ENCODE peak calls at places on chromosomes 2 and 18, in four cellular contexts. A is keratinocyte, Z is mesendoderm, L is Karpas-422. E is an unnamed sample. For H3K4me1 and H3K36me3, the result is how much of the 10 kb centered on the place peaks cover.

GRCh38 chr18:293557-293956 is 25.7 kb upstream of the THOC1 start:
- DNase-seq in A (no peak), Z (no peak), L (no peak), E (no peak)

GRCh38 chr2:174343638-174344455 is 9.1 kb downstream of the SP9 start:
- DNase-seq in A (no peak), Z (peak), L (no peak), E (peak)

GRCh38 chr2:161199885-161200284 is 39.7 kb downstream of the TANK start:
- DNase-seq in A (no peak), Z (no peak), L (no peak), E (no peak)

GRCh38 chr2:97851172-97851571 is 137.8 kb downstream of the ZAP70 start:
- DNase-seq in A (no peak), Z (no peak), L (no peak), E (no peak)

GRCh38 chr2:12982149-12982584 is 265.4 kb downstream of the TRIB2 start:
- DNase-seq in A (no peak), Z (no peak), L (no peak), E (no peak)

GRCh38 chr2:104857262-104858221 is 3.6 kb downstream of the POU3F3 start:
- DNase-seq in A (no peak), Z (peak), L (no peak), E (no peak)

GRCh38 chr2:234003972-234004617 is 46.4 kb upstream of the SPP2 start:
- DNase-seq in A (peak), Z (peak), L (no peak), E (no peak)

GRCh38 chr18:34928068-34928753 is 113.0 kb upstream of the MAPRE2 start:
- DNase-seq in A (no peak), Z (no peak), L (no peak), E (no peak)

GRCh38 chr2:100381240-100381639 is 36.2 kb downstream of the CHST10 start:
- DNase-seq in A (peak), Z (peak), L (peak), E (peak)

GRCh38 chr2:232623768-232624553 is 9.4 kb upstream of the EFHD1 start:
- DNase-seq in A (no peak), Z (no peak), L (no peak), E (no peak)

GRCh38 chr2:46885376-46885775 is 30.2 kb downstream of the MCFD2 start:
- DNase-seq in A (no peak), Z (no peak), L (no peak), E (no peak)

GRCh38 chr2:105712166-105712915 is 32.4 kb upstream of the NCK2 start:
- DNase-seq in A (peak), Z (peak), L (no peak), E (no peak)

GRCh38 chr2:33620-34019 is 12.7 kb downstream of the FAM110C start:
- DNase-seq in A (peak), Z (peak), L (no peak), E (no peak)

GRCh38 chr2:70651014-70651413 is 97.4 kb upstream of the TGFA start:
- DNase-seq in A (no peak), Z (no peak), L (no peak), E (no peak)
- H3K4me1 ChIP-seq in A (under half), Z (under half), L (under half), E (under half)

GRCh38 chr2:68806511-68807109 is 64.6 kb downstream of the BMP10 start:
- DNase-seq in A (no peak), Z (no peak), L (no peak), E (no peak)
- H3K9ac ChIP-seq in A (no peak), Z (no peak), L (no peak), E (no peak)

GRCh38 chr2:121662651-121663050 is 13.4 kb upstream of the CLASP1 start:
- DNase-seq in A (no peak), Z (no peak), L (no peak), E (no peak)
- H3K36me3 ChIP-seq in A (under half), Z (under half), L (under half), E (under half)

GRCh38 chr18:58216071-58216471 is 172.0 kb downstream of the NEDD4L start:
- DNase-seq in A (no peak), Z (peak), L (no peak), E (no peak)

GRCh38 chr18:58215005-58215404 is 171.0 kb downstream of the NEDD4L start:
- DNase-seq in A (no peak), Z (no peak), L (no peak), E (no peak)

GRCh38 chr18:58212274-58212673 is 168.2 kb downstream of the NEDD4L start:
- DNase-seq in A (no peak), Z (no peak), L (no peak), E (no peak)

GRCh38 chr18:58213445-58213844 is 169.4 kb downstream of the NEDD4L start:
- DNase-seq in A (no peak), Z (no peak), L (no peak), E (no peak)

GRCh38 chr18:58213931-58214431 is 170.0 kb downstream of the NEDD4L start:
- DNase-seq in A (no peak), Z (peak), L (no peak), E (no peak)
- H3K4me1 ChIP-seq in A (half or more), Z (under half), L (under half), E (under half)

GRCh38 chr2:189177441-189177840 is 2.1 kb downstream of the COL5A2 start:
- DNase-seq in A (no peak), Z (no peak), L (no peak), E (no peak)
- H3K9ac ChIP-seq in A (no peak), Z (peak), L (no peak), E (no peak)

GRCh38 chr2:28414583-28414982 is 21.9 kb downstream of the FOSL2 start:
- DNase-seq in A (no peak), Z (no peak), L (no peak), E (no peak)

GRCh38 chr2:28413896-28414290 is 21.2 kb downstream of the FOSL2 start:
- DNase-seq in A (no peak), Z (no peak), L (no peak), E (no peak)

GRCh38 chr2:28415715-28416114 is 23.1 kb downstream of the FOSL2 start:
- DNase-seq in A (no peak), Z (no peak), L (no peak), E (no peak)

GRCh38 chr2:28413152-28413895 is 20.7 kb downstream of the FOSL2 start:
- DNase-seq in A (no peak), Z (peak), L (no peak), E (no peak)

DNA sequence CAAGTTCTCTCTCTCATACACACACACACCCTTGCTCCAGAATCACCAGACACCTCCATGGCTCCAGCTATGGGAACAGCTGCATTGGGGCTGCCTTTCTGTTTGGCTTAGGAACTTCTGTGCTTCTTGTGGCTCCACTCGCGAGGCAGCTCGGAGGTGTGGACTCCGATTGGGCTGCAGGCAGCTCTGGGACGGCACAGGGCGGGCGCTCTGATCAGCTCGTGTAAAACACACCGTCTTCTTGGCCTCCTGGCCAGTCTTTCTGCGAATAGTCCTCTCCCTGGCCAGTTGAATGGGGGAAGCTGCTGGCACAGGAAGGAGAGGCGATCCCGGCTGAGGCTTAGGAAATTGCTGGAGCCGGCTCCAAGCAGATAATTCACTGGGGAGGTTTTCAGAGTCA is 22.4 kb downstream of the FOSL2 start:
- DNase-seq in A (no peak), Z (no peak), L (no peak), E (no peak)
- H3K36me3 ChIP-seq in A (under half), Z (under half), L (under half), E (under half)

E was measured in neuronal stem cell.